ENCODE peak calls at places on chromosomes 2 and 18, in nine cellular contexts. One of them, this sample, is unnamed.
A peak's percentile ranks its signal among the peaks of the same experiment; 100 is the strongest.

GRCh38 chr2:7022486-7022885 is 105.3 kb downstream of the RNF144A start:
- DNase-seq in ovary: no peak
- DNase-seq in breast epithelium: no peak
- DNase-seq in HCT116: no peak
- DNase-seq in prostate gland: no peak
- DNase-seq in transverse colon: no peak
- DNase-seq in body of pancreas: peak; percentile 72
- DNase-seq in IMR-90: no peak
- DNase-seq in adrenal gland: no peak
- DNase-seq in this sample: no peak

GRCh38 chr2:151933266-151933804 is 105.1 kb upstream of the ARL5A start:
- DNase-seq in body of pancreas: no peak
- DNase-seq in ovary: no peak
- DNase-seq in HCT116: no peak
- DNase-seq in breast epithelium: no peak
- DNase-seq in IMR-90: no peak
- DNase-seq in prostate gland: no peak
- DNase-seq in adrenal gland: no peak
- DNase-seq in transverse colon: no peak
- DNase-seq in this sample: no peak

GRCh38 chr2:155043097-155043496 is 344.6 kb downstream of the KCNJ3 start:
- DNase-seq in adrenal gland: no peak
- DNase-seq in prostate gland: no peak
- DNase-seq in IMR-90: no peak
- DNase-seq in breast epithelium: no peak
- DNase-seq in ovary: no peak
- DNase-seq in HCT116: no peak
- DNase-seq in body of pancreas: no peak
- DNase-seq in transverse colon: no peak
- DNase-seq in this sample: no peak

GRCh38 chr2:176665086-176665485 is 395.8 kb downstream of the MTX2 start:
- DNase-seq in body of pancreas: no peak
- DNase-seq in IMR-90: no peak
- DNase-seq in adrenal gland: no peak
- DNase-seq in ovary: no peak
- DNase-seq in prostate gland: no peak
- DNase-seq in HCT116: no peak
- DNase-seq in breast epithelium: no peak
- DNase-seq in transverse colon: no peak
- DNase-seq in this sample: no peak

GRCh38 chr2:128269358-128270305 is 49.0 kb downstream of the HS6ST1 start:
- DNase-seq in IMR-90: no peak
- DNase-seq in prostate gland: no peak
- DNase-seq in HCT116: no peak
- DNase-seq in body of pancreas: no peak
- DNase-seq in transverse colon: no peak
- DNase-seq in ovary: peak; percentile 46
- DNase-seq in breast epithelium: peak; percentile 49
- DNase-seq in adrenal gland: peak; percentile 21
- DNase-seq in this sample: no peak

GRCh38 chr2:127208313-127208712 is 11.8 kb downstream of the CYP27C1 start:
- DNase-seq in HCT116: no peak
- DNase-seq in adrenal gland: no peak
- DNase-seq in IMR-90: peak; percentile 19
- DNase-seq in ovary: no peak
- DNase-seq in prostate gland: no peak
- DNase-seq in transverse colon: no peak
- DNase-seq in body of pancreas: no peak
- DNase-seq in breast epithelium: no peak
- DNase-seq in this sample: no peak

GRCh38 chr2:7660816-7661215 is 743.6 kb downstream of the RNF144A start:
- DNase-seq in adrenal gland: peak; percentile 33
- DNase-seq in body of pancreas: no peak
- DNase-seq in prostate gland: no peak
- DNase-seq in ovary: no peak
- DNase-seq in IMR-90: no peak
- DNase-seq in transverse colon: no peak
- DNase-seq in breast epithelium: no peak
- DNase-seq in HCT116: no peak
- DNase-seq in this sample: no peak

GRCh38 chr2:47237375-47238357 is 82.6 kb upstream of the STPG4 start:
- DNase-seq in ovary: peak; percentile 81
- DNase-seq in body of pancreas: peak; percentile 9
- DNase-seq in HCT116: no peak
- DNase-seq in prostate gland: no peak
- DNase-seq in IMR-90: peak; percentile 47
- DNase-seq in transverse colon: no peak
- DNase-seq in adrenal gland: no peak
- DNase-seq in breast epithelium: no peak
- DNase-seq in this sample: no peak

GRCh38 chr2:70978388-70979357 is at the start of gene ANKRD53:
- DNase-seq in breast epithelium: peak; percentile 48
- DNase-seq in ovary: peak; percentile 83
- DNase-seq in prostate gland: peak; percentile 33
- DNase-seq in IMR-90: no peak
- DNase-seq in transverse colon: peak; percentile 58
- DNase-seq in adrenal gland: peak; percentile 68
- DNase-seq in body of pancreas: peak; percentile 85
- DNase-seq in HCT116: no peak
- DNase-seq in this sample: no peak

GRCh38 chr2:7020468-7020867 is 103.3 kb downstream of the RNF144A start:
- DNase-seq in body of pancreas: peak; percentile 82
- DNase-seq in IMR-90: no peak
- DNase-seq in adrenal gland: no peak
- DNase-seq in breast epithelium: no peak
- DNase-seq in transverse colon: no peak
- DNase-seq in ovary: no peak
- DNase-seq in HCT116: no peak
- DNase-seq in prostate gland: no peak
- DNase-seq in this sample: no peak

GRCh38 chr2:53594586-53594918 is 173.1 kb upstream of the CHAC2 start:
- DNase-seq in breast epithelium: no peak
- DNase-seq in adrenal gland: no peak
- DNase-seq in body of pancreas: no peak
- DNase-seq in HCT116: no peak
- DNase-seq in IMR-90: no peak
- DNase-seq in ovary: no peak
- DNase-seq in transverse colon: no peak
- DNase-seq in prostate gland: no peak
- DNase-seq in this sample: no peak

GRCh38 chr2:79686884-79687283 is 174.0 kb downstream of the CTNNA2 start:
- DNase-seq in breast epithelium: no peak
- DNase-seq in IMR-90: no peak
- DNase-seq in prostate gland: no peak
- DNase-seq in HCT116: no peak
- DNase-seq in ovary: no peak
- DNase-seq in adrenal gland: no peak
- DNase-seq in body of pancreas: no peak
- DNase-seq in transverse colon: no peak
- DNase-seq in this sample: no peak

GRCh38 chr2:154692927-154693326 is 5.6 kb upstream of the KCNJ3 start:
- DNase-seq in IMR-90: no peak
- DNase-seq in HCT116: peak; percentile 16
- DNase-seq in adrenal gland: no peak
- DNase-seq in transverse colon: no peak
- DNase-seq in ovary: no peak
- DNase-seq in breast epithelium: no peak
- DNase-seq in body of pancreas: peak; percentile 52
- DNase-seq in prostate gland: no peak
- DNase-seq in this sample: peak; percentile 23

GRCh38 chr2:8334866-8335325 is 347.0 kb upstream of the ID2 start:
- DNase-seq in breast epithelium: no peak
- DNase-seq in transverse colon: no peak
- DNase-seq in body of pancreas: no peak
- DNase-seq in ovary: no peak
- DNase-seq in IMR-90: no peak
- DNase-seq in adrenal gland: no peak
- DNase-seq in prostate gland: no peak
- DNase-seq in HCT116: no peak
- DNase-seq in this sample: no peak

GRCh38 chr2:71856709-71857525 is 290.7 kb downstream of the CYP26B1 start:
- DNase-seq in prostate gland: no peak
- DNase-seq in breast epithelium: no peak
- DNase-seq in ovary: no peak
- DNase-seq in adrenal gland: no peak
- DNase-seq in body of pancreas: no peak
- DNase-seq in HCT116: no peak
- DNase-seq in transverse colon: no peak
- DNase-seq in IMR-90: no peak
- DNase-seq in this sample: peak; percentile 27

GRCh38 chr18:76307293-76307690 is 187.8 kb downstream of the ZNF516 start:
- DNase-seq in transverse colon: no peak
- DNase-seq in HCT116: no peak
- DNase-seq in IMR-90: no peak
- DNase-seq in body of pancreas: no peak
- DNase-seq in ovary: no peak
- DNase-seq in breast epithelium: no peak
- DNase-seq in adrenal gland: no peak
- DNase-seq in prostate gland: no peak
- DNase-seq in this sample: no peak

GRCh38 chr2:43595603-43596412 is at the start of gene THADA:
- DNase-seq in transverse colon: peak; percentile 100
- DNase-seq in body of pancreas: peak; percentile 99
- DNase-seq in prostate gland: peak; percentile 99
- DNase-seq in adrenal gland: peak; percentile 100
- DNase-seq in HCT116: peak; percentile 99
- DNase-seq in IMR-90: peak; percentile 99
- DNase-seq in ovary: peak; percentile 98
- DNase-seq in breast epithelium: peak; percentile 99
- DNase-seq in this sample: peak; percentile 90
- TF ChIP-seq POLR2A in transverse colon: peak; percentile 95
- TF ChIP-seq POLR2A in body of pancreas: peak; percentile 88
- TF ChIP-seq POLR2A in prostate gland: peak; percentile 87
- TF ChIP-seq POLR2A in adrenal gland: peak; percentile 96
- TF ChIP-seq POLR2A in HCT116: peak; percentile 97
- TF ChIP-seq POLR2A in IMR-90: peak; percentile 98
- TF ChIP-seq POLR2A in ovary: peak; percentile 99
- TF ChIP-seq POLR2A in breast epithelium: peak; percentile 92
- TF ChIP-seq POLR2A in this sample: peak; percentile 93

GRCh38 chr2:217941339-217941738 is 61.5 kb downstream of the TNS1 start:
- DNase-seq in transverse colon: no peak
- DNase-seq in breast epithelium: no peak
- DNase-seq in adrenal gland: no peak
- DNase-seq in HCT116: no peak
- DNase-seq in ovary: peak; percentile 29
- DNase-seq in IMR-90: no peak
- DNase-seq in body of pancreas: no peak
- DNase-seq in prostate gland: no peak
- DNase-seq in this sample: no peak
- TF ChIP-seq POLR2A in transverse colon: no peak
- TF ChIP-seq POLR2A in breast epithelium: no peak
- TF ChIP-seq POLR2A in adrenal gland: no peak
- TF ChIP-seq POLR2A in HCT116: no peak
- TF ChIP-seq POLR2A in ovary: no peak
- TF ChIP-seq POLR2A in IMR-90: no peak
- TF ChIP-seq POLR2A in body of pancreas: no peak
- TF ChIP-seq POLR2A in prostate gland: no peak
- TF ChIP-seq POLR2A in this sample: no peak

GRCh38 chr18:63152791-63153190 is 166.8 kb downstream of the BCL2 start:
- DNase-seq in prostate gland: no peak
- DNase-seq in transverse colon: no peak
- DNase-seq in ovary: no peak
- DNase-seq in HCT116: no peak
- DNase-seq in body of pancreas: no peak
- DNase-seq in breast epithelium: no peak
- DNase-seq in IMR-90: no peak
- DNase-seq in adrenal gland: no peak
- DNase-seq in this sample: no peak
- TF ChIP-seq POLR2A in prostate gland: no peak
- TF ChIP-seq POLR2A in transverse colon: no peak
- TF ChIP-seq POLR2A in ovary: no peak
- TF ChIP-seq POLR2A in HCT116: no peak
- TF ChIP-seq POLR2A in body of pancreas: no peak
- TF ChIP-seq POLR2A in breast epithelium: no peak
- TF ChIP-seq POLR2A in IMR-90: no peak
- TF ChIP-seq POLR2A in adrenal gland: no peak
- TF ChIP-seq POLR2A in this sample: no peak

GRCh38 chr2:3224681-3225080 is 152.9 kb downstream of the EIPR1 start:
- DNase-seq in prostate gland: no peak
- DNase-seq in breast epithelium: no peak
- DNase-seq in HCT116: no peak
- DNase-seq in IMR-90: no peak
- DNase-seq in transverse colon: no peak
- DNase-seq in adrenal gland: no peak
- DNase-seq in ovary: no peak
- DNase-seq in body of pancreas: no peak
- DNase-seq in this sample: no peak

GRCh38 chr2:3217646-3218045 is 160.0 kb downstream of the EIPR1 start:
- DNase-seq in HCT116: no peak
- DNase-seq in body of pancreas: no peak
- DNase-seq in adrenal gland: no peak
- DNase-seq in prostate gland: no peak
- DNase-seq in transverse colon: no peak
- DNase-seq in ovary: no peak
- DNase-seq in IMR-90: no peak
- DNase-seq in breast epithelium: no peak
- DNase-seq in this sample: no peak

GRCh38 chr2:3219536-3219935 is 158.1 kb downstream of the EIPR1 start:
- DNase-seq in body of pancreas: no peak
- DNase-seq in IMR-90: no peak
- DNase-seq in prostate gland: no peak
- DNase-seq in breast epithelium: no peak
- DNase-seq in HCT116: no peak
- DNase-seq in ovary: no peak
- DNase-seq in transverse colon: no peak
- DNase-seq in adrenal gland: no peak
- DNase-seq in this sample: no peak

GRCh38 chr2:3222636-3223035 is 155.0 kb downstream of the EIPR1 start:
- DNase-seq in body of pancreas: no peak
- DNase-seq in adrenal gland: no peak
- DNase-seq in prostate gland: no peak
- DNase-seq in ovary: no peak
- DNase-seq in IMR-90: no peak
- DNase-seq in HCT116: no peak
- DNase-seq in breast epithelium: peak; percentile 70
- DNase-seq in transverse colon: no peak
- DNase-seq in this sample: no peak

DNA sequence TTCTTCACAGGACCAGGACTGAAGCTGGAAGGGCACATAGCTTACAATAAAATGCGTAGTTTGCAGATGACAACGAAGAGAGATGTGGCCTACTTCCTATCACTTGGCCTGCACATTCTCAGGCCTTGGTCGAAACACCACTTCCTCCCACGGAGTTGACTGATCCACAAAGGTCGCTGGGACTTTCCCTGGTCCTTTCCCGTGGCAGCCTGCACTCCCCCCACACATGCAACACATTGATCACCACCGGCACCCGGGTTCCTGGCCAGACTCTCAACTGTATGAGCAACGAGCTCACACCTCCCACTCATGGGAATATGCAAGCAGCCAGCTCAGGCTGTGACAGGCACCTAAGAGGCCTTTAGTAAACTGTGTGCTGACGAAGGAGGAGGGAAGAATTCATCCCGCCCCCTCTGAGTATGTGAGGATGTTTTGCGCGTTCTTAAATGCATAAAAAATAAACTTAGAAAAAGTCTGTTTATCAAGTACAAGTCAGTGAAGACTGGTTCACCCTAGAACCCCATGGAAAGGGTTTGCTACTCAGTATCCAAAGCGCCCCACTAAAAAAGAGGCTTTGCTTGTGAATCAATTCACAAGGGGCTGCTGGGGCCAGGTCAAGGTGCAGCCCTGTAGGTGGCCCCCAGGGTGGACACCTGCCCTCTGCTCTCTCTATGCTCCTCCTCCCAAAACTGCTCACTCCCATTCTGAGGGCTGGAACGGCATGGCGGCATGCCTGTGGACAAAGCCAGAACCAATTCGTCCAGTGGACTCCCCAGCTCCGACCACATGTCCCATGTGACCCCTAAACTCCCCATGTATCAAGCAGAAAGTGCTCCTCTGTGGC is 154.3 kb downstream of the EIPR1 start:
- DNase-seq in ovary: no peak
- DNase-seq in HCT116: no peak
- DNase-seq in adrenal gland: no peak
- DNase-seq in breast epithelium: no peak
- DNase-seq in prostate gland: no peak
- DNase-seq in transverse colon: no peak
- DNase-seq in IMR-90: peak; percentile 86
- DNase-seq in body of pancreas: no peak
- DNase-seq in this sample: no peak
- TF ChIP-seq POLR2A in ovary: no peak
- TF ChIP-seq POLR2A in HCT116: no peak
- TF ChIP-seq POLR2A in adrenal gland: no peak
- TF ChIP-seq POLR2A in breast epithelium: no peak
- TF ChIP-seq POLR2A in prostate gland: no peak
- TF ChIP-seq POLR2A in transverse colon: no peak
- TF ChIP-seq POLR2A in IMR-90: no peak
- TF ChIP-seq POLR2A in body of pancreas: no peak
- TF ChIP-seq POLR2A in this sample: no peak